ENCODE peak calls at places on chromosomes 7 and 10, in four cellular contexts. A is HCT116, J is posterior vena cava, V is RPMI7951. X is an unnamed sample.

GRCh38 chr10:77872151-77872946 is 54.2 kb downstream of the DLG5 start:
- DNase-seq in A (no peak), J (no peak), V (no peak), X (no peak)

GRCh38 chr10:117408436-117409384 is 33.5 kb upstream of the PDZD8 start:
- DNase-seq in A (no peak), J (no peak), V (no peak), X (no peak)

GRCh38 chr10:79932307-79932706 is 16.6 kb downstream of the SFTPD start:
- DNase-seq in A (no peak), J (no peak), V (no peak), X (no peak)

GRCh38 chr10:102649770-102650654 is 5.7 kb downstream of the TRIM8 start:
- DNase-seq in A (no peak), J (no peak), V (no peak), X (no peak)

GRCh38 chr10:42939685-42940366 is 137.0 kb upstream of the RET start:
- DNase-seq in A (no peak), J (no peak), V (no peak), X (no peak)

GRCh38 chr7:48304641-48305040 is 133.4 kb downstream of the ABCA13 start:
- DNase-seq in A (no peak), J (no peak), V (no peak), X (no peak)

GRCh38 chr7:107879400-107880035 is 11.5 kb upstream of the DLD start:
- DNase-seq in A (peak; percentile 52), J (no peak), V (peak; percentile 64), X (no peak)

GRCh38 chr10:122548699-122549098 is 11.9 kb upstream of the DMBT1 start:
- DNase-seq in A (no peak), J (no peak), V (no peak), X (no peak)

GRCh38 chr7:131284702-131285419 is 42.8 kb upstream of the MKLN1 start:
- DNase-seq in A (no peak), J (peak; percentile 92), V (no peak), X (no peak)

X was measured in glomerular endothelial cell.